ENCODE peak calls at places on chromosome 3, in five cellular contexts. M, Y, D, O and H are unnamed samples.

GRCh38 chr3:112463250-112463649 is 36.0 kb downstream of the BTLA start:
- DNase-seq in M (no peak), Y (no peak), D (no peak), O (no peak), H (no peak)

GRCh38 chr3:188664795-188665194 is 507.0 kb upstream of the TPRG1 start:
- DNase-seq in M (no peak), Y (peak), D (no peak), O (no peak), H (no peak)

GRCh38 chr3:178343433-178344038 is 192.7 kb upstream of the KCNMB2 start:
- DNase-seq in M (no peak), Y (peak), D (no peak), O (no peak), H (no peak)

GRCh38 chr3:115800489-115801080 is 177.3 kb downstream of the GAP43 start:
- DNase-seq in M (no peak), Y (no peak), D (no peak), O (no peak), H (no peak)

GRCh38 chr3:73072634-73073033 is 11.2 kb downstream of the EBLN2 start:
- DNase-seq in M (no peak), Y (no peak), D (no peak), O (no peak), H (no peak)

GRCh38 chr3:151320131-151320530 is 3.5 kb upstream of the GPR87 start:
- DNase-seq in M (no peak), Y (no peak), D (no peak), O (no peak), H (no peak)

GRCh38 chr3:149655826-149656599 is 1.8 kb downstream of the WWTR1 start:
- DNase-seq in M (no peak), Y (no peak), D (no peak), O (no peak), H (no peak)

GRCh38 chr3:14124223-14124614 is 451 bp downstream of the CHCHD4 start:
- DNase-seq in M (peak), Y (peak), D (no peak), O (no peak), H (peak)

GRCh38 chr3:159458982-159459381 is 529.7 kb upstream of the IL12A start:
- DNase-seq in M (no peak), Y (no peak), D (no peak), O (no peak), H (no peak)

GRCh38 chr3:146275476-146275875 is 24.6 kb upstream of the PLSCR4 start:
- DNase-seq in M (no peak), Y (no peak), D (no peak), O (no peak), H (no peak)

GRCh38 chr3:33030802-33031201 is 66.1 kb downstream of the GLB1 start:
- DNase-seq in M (no peak), Y (no peak), D (no peak), O (no peak), H (no peak)

GRCh38 chr3:29764603-29765254 is 483.9 kb downstream of the RBMS3 start:
- DNase-seq in M (no peak), Y (no peak), D (no peak), O (no peak), H (no peak)

GRCh38 chr3:122183893-122184590 is 574 bp downstream of the CASR start:
- DNase-seq in M (peak), Y (no peak), D (no peak), O (no peak), H (no peak)

GRCh38 chr3:61908344-61908743 is 347.0 kb downstream of the PTPRG start:
- DNase-seq in M (no peak), Y (no peak), D (no peak), O (no peak), H (no peak)

GRCh38 chr3:170809975-170810357 is 60.0 kb downstream of the RPL22L1 start:
- DNase-seq in M (no peak), Y (no peak), D (no peak), O (no peak), H (no peak)

GRCh38 chr3:14463330-14464216 is 61.2 kb downstream of the SLC6A6 start:
- DNase-seq in M (peak), Y (no peak), D (no peak), O (no peak), H (no peak)

GRCh38 chr3:138440137-138440536 is 5.7 kb downstream of the ESYT3 start:
- DNase-seq in M (no peak), Y (no peak), D (no peak), O (no peak), H (no peak)

GRCh38 chr3:154835638-154836037 is 244.5 kb upstream of the MME start:
- DNase-seq in M (no peak), Y (no peak), D (no peak), O (no peak), H (no peak)

GRCh38 chr3:177602601-177603136 is 405.4 kb upstream of the TBL1XR1 start:
- DNase-seq in M (no peak), Y (no peak), D (no peak), O (no peak), H (no peak)

GRCh38 chr3:14133188-14133800 is 8.4 kb downstream of the TMEM43 start:
- DNase-seq in M (no peak), Y (peak), D (no peak), O (no peak), H (no peak)

GRCh38 chr3:124770341-124771082 is 40.3 kb downstream of the UMPS start:
- DNase-seq in M (no peak), Y (no peak), D (no peak), O (no peak), H (peak)

GRCh38 chr3:59839283-59839682 is 789.5 kb upstream of the CFAP20DC start:
- DNase-seq in M (no peak), Y (no peak), D (no peak), O (no peak), H (no peak)

GRCh38 chr3:13124631-13125030 is 51.4 kb upstream of the IQSEC1 start:
- DNase-seq in M (no peak), Y (no peak), D (no peak), O (no peak), H (no peak)

GRCh38 chr3:129278970-129279906 is 568 bp downstream of the HMCES start:
- DNase-seq in M (peak), Y (peak), D (no peak), O (no peak), H (peak)

GRCh38 chr3:141109761-141110160 is 58.6 kb downstream of the SPSB4 start:
- DNase-seq in M (no peak), Y (no peak), D (no peak), O (no peak), H (peak)

GRCh38 chr3:46734773-46735172 is 17.1 kb upstream of the PRSS50 start:
- DNase-seq in M (no peak), Y (no peak), D (no peak), O (peak), H (no peak)

DNA sequence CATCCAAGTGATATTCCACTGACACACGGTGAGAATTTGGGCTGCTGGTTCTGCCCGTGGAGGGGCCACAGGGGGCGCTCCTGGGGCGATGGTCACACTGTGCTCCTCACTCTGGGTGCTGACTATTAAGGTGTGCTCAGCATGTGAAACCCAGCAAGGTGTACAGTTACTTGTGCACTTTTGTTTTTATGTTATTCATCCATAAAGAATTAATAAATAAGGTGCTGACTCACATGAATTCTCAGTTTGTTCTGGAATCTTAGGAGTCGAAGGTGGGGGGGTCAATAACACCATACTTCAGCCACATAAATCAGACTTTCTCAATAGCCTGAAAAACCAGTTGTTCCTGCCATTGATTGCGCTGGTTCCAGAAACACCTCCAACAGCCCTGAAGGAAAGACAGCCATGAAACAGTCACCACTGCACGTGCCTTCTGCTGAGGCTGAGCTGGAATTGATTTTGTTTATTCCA is 53.5 kb upstream of the SPATA12 start:
- DNase-seq in M (peak), Y (no peak), D (no peak), O (no peak), H (peak)
- TF ChIP-seq CTCF in M (peak), Y (no peak), D (no peak), O (peak), H (no peak)

GRCh38 chr3:47865192-47865591 is 62.3 kb downstream of the DHX30 start:
- DNase-seq in M (no peak), Y (no peak), D (no peak), O (no peak), H (no peak)
- TF ChIP-seq CTCF in M (no peak), Y (no peak), D (no peak), O (no peak), H (no peak)

GRCh38 chr3:109224333-109224732 is 87.8 kb downstream of the C3orf85 start:
- DNase-seq in M (no peak), Y (peak), D (no peak), O (no peak), H (no peak)
- TF ChIP-seq CTCF in M (no peak), Y (peak), D (no peak), O (no peak), H (no peak)

GRCh38 chr3:45226206-45226915 is at the start of gene TMEM158:
- DNase-seq in M (peak), Y (peak), D (peak), O (peak), H (peak)

GRCh38 chr3:45223889-45224730 is 2.0 kb downstream of the TMEM158 start:
- DNase-seq in M (no peak), Y (no peak), D (no peak), O (no peak), H (no peak)

GRCh38 chr3:45224824-45225464 is 1.1 kb downstream of the TMEM158 start:
- DNase-seq in M (peak), Y (peak), D (peak), O (peak), H (peak)

GRCh38 chr3:45227131-45227819 is 1.2 kb upstream of the TMEM158 start:
- DNase-seq in M (no peak), Y (no peak), D (no peak), O (no peak), H (peak)

DNA sequence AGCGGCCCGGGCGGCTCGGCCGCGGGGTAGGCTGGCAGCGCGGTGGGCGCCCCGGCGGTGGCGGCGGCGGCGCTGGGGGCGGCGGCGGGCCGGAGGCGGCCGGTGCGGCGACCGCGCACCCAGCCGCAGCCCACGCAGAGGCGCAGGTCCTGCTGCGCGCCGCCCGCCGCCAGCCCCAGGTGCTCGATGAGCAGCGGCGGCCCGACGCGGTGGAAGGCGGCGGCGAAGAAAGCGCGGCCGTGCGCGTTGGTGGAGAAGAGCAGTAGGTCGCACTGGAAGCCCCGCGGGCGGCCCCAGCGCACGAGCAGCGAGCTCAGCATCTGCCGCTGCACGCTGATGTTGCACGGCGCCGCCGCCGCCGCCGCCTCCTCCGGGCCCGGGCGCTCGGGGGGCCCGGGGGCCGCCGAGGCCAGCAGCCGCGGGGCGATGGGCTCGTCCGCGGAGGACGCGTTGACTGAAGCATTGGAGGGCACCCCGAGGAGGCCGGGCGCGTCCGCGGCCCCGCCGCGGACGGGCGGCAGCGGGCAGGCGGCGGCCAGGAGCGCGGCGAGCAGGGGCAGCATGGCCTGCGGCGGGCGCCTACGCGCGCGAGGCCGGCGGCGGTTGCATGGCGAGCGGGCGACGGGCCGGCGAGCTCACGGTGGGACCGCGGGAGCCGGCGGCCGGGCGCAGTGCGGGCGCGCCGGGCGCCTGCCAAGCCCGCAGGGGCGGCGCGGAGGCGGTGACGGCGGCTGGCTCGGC is 452 bp downstream of the TMEM158 start:
- DNase-seq in M (peak), Y (no peak), D (no peak), O (no peak), H (no peak)
- TF ChIP-seq CTCF in M (no peak), Y (no peak), D (no peak), O (no peak), H (no peak)

DNA sequence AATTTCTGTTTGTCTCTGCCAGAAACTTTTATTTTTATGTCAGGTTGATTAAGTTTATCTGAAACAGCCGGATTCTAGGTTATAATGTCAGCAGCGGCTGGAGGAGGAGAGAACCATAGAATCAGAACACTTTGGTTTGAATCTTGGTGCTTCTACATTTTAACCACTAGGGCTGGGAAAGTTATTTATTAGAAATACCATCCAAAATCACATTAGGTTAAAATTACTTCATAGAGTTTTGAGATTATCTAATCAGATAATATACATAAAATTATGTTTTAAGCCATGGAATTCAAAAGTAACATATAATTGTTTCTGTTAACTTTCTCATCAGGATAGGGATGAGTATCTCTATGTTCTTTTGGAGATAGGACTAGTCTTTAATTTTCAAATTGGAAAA is 502.9 kb downstream of the ROBO1 start:
- DNase-seq in M (no peak), Y (no peak), D (no peak), O (no peak), H (no peak)
- TF ChIP-seq CTCF in M (no peak), Y (no peak), D (no peak), O (peak), H (no peak)

DNA sequence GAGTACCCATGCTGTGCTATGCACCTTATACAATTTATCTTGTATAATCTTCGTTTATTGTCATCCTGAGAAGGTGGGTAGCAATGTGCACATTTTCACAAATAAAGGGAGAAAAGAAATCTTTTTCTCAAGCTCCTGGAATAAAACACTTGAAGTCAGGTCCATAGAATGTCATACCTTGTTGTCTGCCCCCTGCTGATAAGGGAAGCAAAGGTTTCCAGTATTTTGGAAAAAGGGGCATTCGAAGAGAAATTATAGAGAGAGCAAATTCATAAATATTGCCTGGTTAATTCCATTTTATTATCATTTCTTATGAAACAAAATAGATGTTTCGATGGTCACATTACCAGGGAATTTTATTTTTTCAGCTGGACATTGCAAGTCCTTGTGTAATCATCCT is 277.8 kb downstream of the RAP2B start:
- DNase-seq in M (no peak), Y (no peak), D (no peak), O (no peak), H (no peak)
- TF ChIP-seq CTCF in M (no peak), Y (no peak), D (no peak), O (no peak), H (no peak)